ENCODE peak calls at places on chromosomes 5 and 9, in nine cellular contexts. L is dermis blood vessel endothelial cell; I is amniotic stem cell; M is T1000; D is amygdala; V is stimulated activated CD4-positive, alpha-beta T cell treated with anti-CD3 and anti-CD28 coated beads, Interleukin-2, amount 100 ng/mL, for 24 hours; G is retina; K is NCI-H1092; A is ACHN. E is an unnamed sample.

GRCh38 chr5:115179959-115180709 is 10.4 kb upstream of the TRIM36 start:
- DNase-seq in M (no peak), V (peak), I (no peak), D (no peak), K (peak), L (peak), G (peak), A (peak), E (peak)

GRCh38 chr5:78964889-78965288 is 20.2 kb downstream of the ARSB start:
- DNase-seq in A (peak), M (no peak), K (peak), I (no peak), V (no peak), L (peak), G (no peak), D (no peak), E (no peak)

GRCh38 chr5:28766565-28767158 is 1728.3 kb upstream of the CDH9 start:
- DNase-seq in L (peak), M (peak), K (peak), D (no peak), G (no peak), A (peak), I (peak), V (no peak), E (no peak)

GRCh38 chr9:93299418-93300174 is 115.7 kb downstream of the WNK2 start:
- DNase-seq in V (peak), A (no peak), L (no peak), D (no peak), M (no peak), K (no peak), I (no peak), G (no peak), E (no peak)

GRCh38 chr9:87869082-87869481 is 13.6 kb upstream of the SPATA31E1 start:
- DNase-seq in K (no peak), A (no peak), M (no peak), D (no peak), I (no peak), G (no peak), L (no peak), V (no peak), E (no peak)

GRCh38 chr9:4152201-4152600 is 147.7 kb downstream of the GLIS3 start:
- DNase-seq in K (no peak), L (no peak), V (no peak), M (no peak), A (no peak), I (no peak), G (no peak), D (no peak), E (no peak)

GRCh38 chr9:6512085-6512657 is 99.2 kb downstream of the UHRF2 start:
- DNase-seq in V (no peak), D (no peak), I (no peak), K (no peak), M (no peak), L (no peak), A (no peak), G (no peak), E (no peak)

GRCh38 chr5:72633649-72634048 is 126.4 kb upstream of the ZNF366 start:
- DNase-seq in K (no peak), G (no peak), A (no peak), D (no peak), L (no peak), M (no peak), I (no peak), V (no peak), E (no peak)

GRCh38 chr5:35771321-35771720 is 85.4 kb upstream of the IL7R start:
- DNase-seq in V (no peak), L (no peak), M (peak), D (no peak), A (no peak), K (no peak), I (peak), G (no peak), E (no peak)

GRCh38 chr5:91200692-91201091 is 182.4 kb downstream of the ARRDC3 start:
- DNase-seq in V (no peak), M (no peak), D (no peak), G (no peak), I (no peak), L (no peak), K (no peak), A (no peak), E (no peak)

GRCh38 chr5:133358271-133358670 is 254.1 kb downstream of the FSTL4 start:
- DNase-seq in V (no peak), A (no peak), L (no peak), D (no peak), I (no peak), K (no peak), G (no peak), M (no peak), E (no peak)

GRCh38 chr9:93266521-93267001 is 82.6 kb downstream of the WNK2 start:
- DNase-seq in A (no peak), M (no peak), D (no peak), V (no peak), I (no peak), K (no peak), L (no peak), G (no peak), E (no peak)

GRCh38 chr5:173780356-173781234 is 107.6 kb upstream of the CPEB4 start:
- DNase-seq in G (no peak), K (no peak), V (no peak), A (no peak), D (no peak), L (peak), M (no peak), I (no peak), E (no peak)

GRCh38 chr5:10649518-10650410 is 85.9 kb downstream of the ANKRD33B start:
- DNase-seq in M (no peak), A (no peak), G (peak), D (no peak), V (no peak), I (no peak), L (peak), K (no peak), E (no peak)

GRCh38 chr5:14034991-14035390 is 90.5 kb upstream of the DNAH5 start:
- DNase-seq in M (no peak), V (no peak), I (no peak), L (peak), A (no peak), D (no peak), K (no peak), G (no peak), E (no peak)

GRCh38 chr5:54820346-54820745 is 165.0 kb downstream of the ESM1 start:
- DNase-seq in I (peak), V (no peak), L (peak), M (no peak), K (no peak), A (no peak), G (no peak), D (no peak), E (no peak)

GRCh38 chr5:141843156-141843927 is 34.9 kb downstream of the PCDH1 start:
- DNase-seq in A (no peak), V (no peak), L (peak), K (no peak), I (no peak), M (no peak), D (no peak), G (no peak), E (no peak)

GRCh38 chr5:150661086-150661485 is at the start of gene MYOZ3:
- DNase-seq in G (peak), L (no peak), K (no peak), D (no peak), A (no peak), I (no peak), M (no peak), V (no peak), E (no peak)

GRCh38 chr5:155530046-155530445 is 516.5 kb downstream of the KIF4B start:
- DNase-seq in M (no peak), K (no peak), A (no peak), D (no peak), G (no peak), I (no peak), V (no peak), L (no peak), E (no peak)

GRCh38 chr5:66717455-66718373 is 121.5 kb downstream of the MAST4 start:
- DNase-seq in M (no peak), G (peak), D (no peak), L (no peak), A (no peak), I (no peak), K (no peak), V (no peak), E (no peak)

GRCh38 chr5:166127766-166128565 is 2163.5 kb upstream of the WWC1 start:
- DNase-seq in L (no peak), K (no peak), A (no peak), D (no peak), M (no peak), I (no peak), V (no peak), G (no peak), E (no peak)

GRCh38 chr9:134617836-134618162 is 23.8 kb upstream of the COL5A1 start:
- DNase-seq in M (no peak), K (no peak), L (no peak), G (no peak), A (no peak), I (no peak), V (no peak), D (no peak), E (no peak)

GRCh38 chr9:114410910-114411309 is 23.1 kb upstream of the AKNA start:
- DNase-seq in V (no peak), D (no peak), I (no peak), M (no peak), K (no peak), G (no peak), L (no peak), A (no peak), E (no peak)

GRCh38 chr5:64790210-64790609 is 21.5 kb downstream of the CWC27 start:
- DNase-seq in A (no peak), G (no peak), M (no peak), D (no peak), V (no peak), L (no peak), I (no peak), K (no peak), E (no peak)

GRCh38 chr5:136053336-136054121 is 24.7 kb downstream of the TGFBI start:
- DNase-seq in K (no peak), A (peak), D (no peak), I (peak), M (peak), G (no peak), L (peak), V (no peak), E (no peak)

GRCh38 chr9:108663381-108663876 is 192.4 kb downstream of the ACTL7B start:
- DNase-seq in A (no peak), I (no peak), G (no peak), D (no peak), K (no peak), V (no peak), L (no peak), M (no peak), E (no peak)

GRCh38 chr9:29230931-29231330 is 1657.7 kb upstream of the C9orf72 start:
- DNase-seq in A (no peak), L (no peak), I (no peak), K (no peak), D (no peak), V (no peak), G (no peak), M (no peak), E (no peak)

GRCh38 chr9:134374301-134375010 is 48.2 kb downstream of the RXRA start:
- DNase-seq in L (no peak), I (no peak), K (no peak), G (no peak), V (no peak), A (no peak), M (no peak), D (peak), E (no peak)

GRCh38 chr9:137733429-137733828 is 114.6 kb downstream of the EHMT1 start:
- DNase-seq in G (no peak), D (no peak), V (no peak), L (no peak), A (no peak), K (no peak), I (no peak), M (no peak), E (no peak)

GRCh38 chr5:91983869-91984268 is 600.8 kb upstream of the ARRDC3 start:
- DNase-seq in L (no peak), I (no peak), G (no peak), V (no peak), M (no peak), K (no peak), A (no peak), D (no peak), E (no peak)

GRCh38 chr5:55226027-55226933 is 835 bp downstream of the MCIDAS start:
- DNase-seq in I (no peak), L (peak), M (peak), D (no peak), K (peak), G (peak), V (peak), A (peak), E (peak)

GRCh38 chr9:36327903-36328302 is 69.7 kb upstream of the GNE start:
- DNase-seq in V (no peak), K (no peak), A (peak), M (no peak), I (no peak), G (no peak), D (no peak), L (no peak), E (no peak)

GRCh38 chr5:109688647-109688998 is 1.1 kb upstream of the MAN2A1 start:
- DNase-seq in G (no peak), K (no peak), L (peak), V (peak), I (no peak), D (no peak), M (peak), A (peak), E (peak)

GRCh38 chr5:132491368-132492364 is 1.1 kb upstream of the IRF1 start:
- DNase-seq in M (no peak), G (no peak), A (no peak), K (no peak), I (no peak), L (no peak), D (no peak), V (peak), E (peak)

E was measured in stimulated activated naive B cell treated with anti-CD40 and anti-IgM and Interleukin-4, amounts not matched to agents 10 μg/mL and 1 μg/mL and 100 μg/mL, for 72 hours.